ENCODE peak calls at places on chromosomes 7 and 10, in four cellular contexts. K is colonic mucosa, T is T-helper 22 cell, F is HS-5. V is an unnamed sample.

GRCh38 chr7:40586197-40586596 is 451.4 kb downstream of the SUGCT start:
- DNase-seq in K (no peak), T (no peak), F (peak; percentile 59), V (peak; percentile 60)

GRCh38 chr10:22833781-22834180 is 94.1 kb upstream of the ARMC3 start:
- DNase-seq in K (no peak), T (no peak), F (no peak), V (no peak)

GRCh38 chr7:48182736-48183369 is 11.6 kb downstream of the ABCA13 start:
- DNase-seq in K (no peak), T (no peak), F (peak; percentile 65), V (no peak)

GRCh38 chr7:155258233-155258575 is 39.5 kb upstream of the INSIG1 start:
- DNase-seq in K (no peak), T (no peak), F (peak; percentile 49), V (peak; percentile 81)

GRCh38 chr10:30980951-30981616 is 50.6 kb downstream of the ZNF438 start:
- DNase-seq in K (peak; percentile 25), T (no peak), F (no peak), V (no peak)

GRCh38 chr7:70599446-70600190 is 532.3 kb upstream of the GALNT17 start:
- DNase-seq in K (peak; percentile 68), T (no peak), F (no peak), V (no peak)

GRCh38 chr10:108090476-108091215 is 926.1 kb upstream of the SORCS1 start:
- DNase-seq in K (no peak), T (no peak), F (no peak), V (no peak)

GRCh38 chr7:150514748-150515222 is at the start of gene GIMAP7:
- DNase-seq in K (peak; percentile 46), T (peak; percentile 9), F (no peak), V (no peak)

GRCh38 chr10:102649770-102650654 is 5.7 kb downstream of the TRIM8 start:
- DNase-seq in K (no peak), T (no peak), F (no peak), V (no peak)

GRCh38 chr7:93442478-93443224 is 131.9 kb downstream of the CALCR start:
- DNase-seq in K (peak; percentile 27), T (no peak), F (peak; percentile 3), V (no peak)

GRCh38 chr10:50260791-50261281 is 9.5 kb upstream of the ASAH2 start:
- DNase-seq in K (no peak), T (no peak), F (no peak), V (no peak)

GRCh38 chr10:13262433-13262832 is 28.3 kb upstream of the UCMA start:
- DNase-seq in K (no peak), T (no peak), F (no peak), V (no peak)

GRCh38 chr7:96962221-96962620 is 43.1 kb upstream of the DLX6 start:
- DNase-seq in K (no peak), T (no peak), F (peak; percentile 35), V (no peak)

GRCh38 chr7:137674551-137675409 is 172.0 kb downstream of the DGKI start:
- DNase-seq in K (no peak), T (no peak), F (no peak), V (no peak)

GRCh38 chr10:99784025-99784730 is 1.7 kb downstream of the ABCC2 start:
- DNase-seq in K (no peak), T (no peak), F (no peak), V (peak; percentile 53)

GRCh38 chr7:116524609-116525297 is at the start of gene CAV1:
- DNase-seq in K (peak; percentile 61), T (no peak), F (peak; percentile 89), V (peak; percentile 80)

GRCh38 chr7:74429153-74429747 is 24.5 kb upstream of the GTF2IRD1 start:
- DNase-seq in K (no peak), T (no peak), F (no peak), V (peak; percentile 53)

GRCh38 chr7:99380032-99380822 is 5.7 kb downstream of the ARPC1B start:
- DNase-seq in K (peak; percentile 44), T (no peak), F (peak; percentile 18), V (no peak)

GRCh38 chr7:45573199-45573598 is 969 bp upstream of the ADCY1 start:
- DNase-seq in K (no peak), T (no peak), F (no peak), V (no peak)

GRCh38 chr7:9488555-9488954 is 1055.1 kb downstream of the NXPH1 start:
- DNase-seq in K (no peak), T (no peak), F (peak; percentile 9), V (peak; percentile 45)

GRCh38 chr10:55630491-55631056 is 730.5 kb downstream of the ZWINT start:
- DNase-seq in K (no peak), T (no peak), F (no peak), V (no peak)

GRCh38 chr7:111763221-111763791 is 201.0 kb upstream of the IMMP2L start:
- DNase-seq in K (no peak), T (no peak), F (no peak), V (no peak)

GRCh38 chr10:69411476-69411875 is 5.2 kb downstream of the TACR2 start:
- DNase-seq in K (no peak), T (no peak), F (no peak), V (no peak)

GRCh38 chr10:128035557-128035973 is 90.7 kb downstream of the MKI67 start:
- DNase-seq in K (peak; percentile 62), T (peak; percentile 21), F (no peak), V (no peak)

GRCh38 chr10:121990015-121990677 is 1.2 kb downstream of the TACC2 start:
- DNase-seq in K (peak; percentile 69), T (no peak), F (no peak), V (no peak)

GRCh38 chr7:70764004-70764691 is 367.8 kb upstream of the GALNT17 start:
- DNase-seq in K (no peak), T (no peak), F (no peak), V (no peak)